ENCODE peak calls at places on chromosomes 6 and 20, in nine cellular contexts. N, B, S, X, U, F, V, R and Z are unnamed samples. For H3K4me1, the result is how much of the 10 kb centered on the place peaks cover.

GRCh38 chr20:45459606-45460005 is 9.9 kb upstream of the WFDC2 start:
- DNase-seq in N (no peak), B (no peak), S (no peak), X (no peak), U (no peak), F (no peak), V (no peak), R (no peak), Z (no peak)

GRCh38 chr20:43949741-43950618 is 35.3 kb downstream of the TOX2 start:
- DNase-seq in N (no peak), B (peak), S (peak), X (no peak), U (peak), F (no peak), V (peak), R (no peak), Z (peak)

GRCh38 chr6:41560440-41561192 is 14.4 kb downstream of the FOXP4 start:
- DNase-seq in N (no peak), B (peak), S (peak), X (peak), U (peak), F (no peak), V (peak), R (peak), Z (peak)

GRCh38 chr6:25010166-25010565 is 74.4 kb upstream of the RIPOR2 start:
- DNase-seq in N (no peak), B (no peak), S (no peak), X (no peak), U (no peak), F (no peak), V (no peak), R (no peak), Z (no peak)

GRCh38 chr20:46894579-46894958 is at the start of gene EYA2:
- DNase-seq in N (no peak), B (no peak), S (no peak), X (peak), U (peak), F (no peak), V (no peak), R (no peak), Z (no peak)

GRCh38 chr6:96923871-96924493 is 546 bp upstream of the KLHL32 start:
- DNase-seq in N (no peak), B (no peak), S (peak), X (peak), U (no peak), F (no peak), V (no peak), R (no peak), Z (peak)

GRCh38 chr6:157954150-157955117 is 27.2 kb upstream of the SYNJ2 start:
- DNase-seq in N (peak), B (no peak), S (no peak), X (no peak), U (no peak), F (no peak), V (no peak), R (peak), Z (peak)

GRCh38 chr6:28486988-28487742 is 28.4 kb downstream of the GPX6 start:
- DNase-seq in N (no peak), B (no peak), S (no peak), X (no peak), U (no peak), F (no peak), V (no peak), R (no peak), Z (no peak)

GRCh38 chr6:4025681-4026080 is 53.3 kb downstream of the FAM217A start:
- DNase-seq in N (no peak), B (no peak), S (no peak), X (no peak), U (no peak), F (no peak), V (no peak), R (no peak), Z (no peak)

GRCh38 chr6:4031442-4031841 is 47.5 kb downstream of the FAM217A start:
- DNase-seq in N (no peak), B (no peak), S (no peak), X (no peak), U (no peak), F (no peak), V (no peak), R (no peak), Z (no peak)

GRCh38 chr6:4030672-4031071 is 48.3 kb downstream of the FAM217A start:
- DNase-seq in N (no peak), B (no peak), S (no peak), X (no peak), U (no peak), F (no peak), V (no peak), R (no peak), Z (no peak)

GRCh38 chr6:4032475-4032874 is 46.5 kb downstream of the FAM217A start:
- DNase-seq in N (no peak), B (no peak), S (no peak), X (no peak), U (no peak), F (no peak), V (no peak), R (no peak), Z (no peak)

GRCh38 chr6:4028051-4028450 is 50.9 kb downstream of the FAM217A start:
- DNase-seq in N (no peak), B (no peak), S (no peak), X (no peak), U (no peak), F (no peak), V (no peak), R (no peak), Z (no peak)
- H3K4me1 ChIP-seq in N (under half), B (under half), S (under half), X (under half), U (half or more), F (under half), V (under half), R (under half), Z (under half)

GRCh38 chr6:35014341-35014740 is 125.3 kb downstream of the ANKS1A start:
- DNase-seq in N (no peak), B (no peak), S (no peak), X (no peak), U (no peak), F (no peak), V (no peak), R (no peak), Z (no peak)

GRCh38 chr6:35007016-35007415 is 118.0 kb downstream of the ANKS1A start:
- DNase-seq in N (no peak), B (no peak), S (no peak), X (no peak), U (no peak), F (no peak), V (no peak), R (no peak), Z (no peak)

GRCh38 chr6:35013701-35014100 is 124.6 kb downstream of the ANKS1A start:
- DNase-seq in N (no peak), B (no peak), S (no peak), X (no peak), U (no peak), F (no peak), V (no peak), R (no peak), Z (no peak)

GRCh38 chr6:35011096-35012041 is 122.3 kb downstream of the ANKS1A start:
- DNase-seq in N (no peak), B (no peak), S (no peak), X (no peak), U (no peak), F (no peak), V (no peak), R (no peak), Z (no peak)

GRCh38 chr6:35008858-35009257 is 119.8 kb downstream of the ANKS1A start:
- DNase-seq in N (no peak), B (no peak), S (no peak), X (no peak), U (no peak), F (no peak), V (no peak), R (no peak), Z (no peak)
- H3K27ac ChIP-seq in N (no peak), B (no peak), S (no peak), X (no peak), U (no peak), F (no peak), V (no peak), R (no peak), Z (no peak)

GRCh38 chr6:116101298-116101718 is 655 bp downstream of the NT5DC1 start:
- DNase-seq in N (no peak), B (no peak), S (no peak), X (no peak), U (no peak), F (no peak), V (no peak), R (no peak), Z (no peak)

GRCh38 chr6:116100419-116101297 is at the start of gene NT5DC1:
- DNase-seq in N (peak), B (peak), S (peak), X (peak), U (peak), F (peak), V (peak), R (peak), Z (peak)

GRCh38 chr6:116102856-116103255 is 2.2 kb downstream of the NT5DC1 start:
- DNase-seq in N (no peak), B (no peak), S (no peak), X (no peak), U (no peak), F (no peak), V (no peak), R (no peak), Z (no peak)

GRCh38 chr6:116099036-116099435 is 1.6 kb upstream of the NT5DC1 start:
- DNase-seq in N (no peak), B (no peak), S (no peak), X (no peak), U (no peak), F (no peak), V (no peak), R (no peak), Z (no peak)

GRCh38 chr6:116101790-116102189 is 1.1 kb downstream of the NT5DC1 start:
- DNase-seq in N (no peak), B (no peak), S (no peak), X (no peak), U (no peak), F (no peak), V (no peak), R (no peak), Z (no peak)
- H3K4me1 ChIP-seq in N (under half), B (under half), S (under half), X (under half), U (half or more), F (under half), V (under half), R (under half), Z (under half)

GRCh38 chr20:25277051-25277801 is 29.3 kb downstream of the PYGB start:
- DNase-seq in N (no peak), B (peak), S (no peak), X (no peak), U (peak), F (no peak), V (no peak), R (peak), Z (no peak)
- H3K27ac ChIP-seq in N (no peak), B (no peak), S (no peak), X (no peak), U (no peak), F (no peak), V (no peak), R (no peak), Z (no peak)

GRCh38 chr20:32330555-32330897 is 27.6 kb upstream of the ASXL1 start:
- DNase-seq in N (no peak), B (no peak), S (no peak), X (no peak), U (no peak), F (no peak), V (no peak), R (no peak), Z (no peak)

GRCh38 chr20:32336918-32337347 is 21.2 kb upstream of the ASXL1 start:
- DNase-seq in N (peak), B (no peak), S (peak), X (peak), U (no peak), F (no peak), V (peak), R (no peak), Z (no peak)

GRCh38 chr20:32332614-32333013 is 25.5 kb upstream of the ASXL1 start:
- DNase-seq in N (peak), B (no peak), S (no peak), X (no peak), U (no peak), F (no peak), V (no peak), R (peak), Z (peak)

GRCh38 chr20:32333181-32333987 is 24.7 kb upstream of the ASXL1 start:
- DNase-seq in N (no peak), B (no peak), S (peak), X (no peak), U (no peak), F (no peak), V (no peak), R (no peak), Z (no peak)

DNA sequence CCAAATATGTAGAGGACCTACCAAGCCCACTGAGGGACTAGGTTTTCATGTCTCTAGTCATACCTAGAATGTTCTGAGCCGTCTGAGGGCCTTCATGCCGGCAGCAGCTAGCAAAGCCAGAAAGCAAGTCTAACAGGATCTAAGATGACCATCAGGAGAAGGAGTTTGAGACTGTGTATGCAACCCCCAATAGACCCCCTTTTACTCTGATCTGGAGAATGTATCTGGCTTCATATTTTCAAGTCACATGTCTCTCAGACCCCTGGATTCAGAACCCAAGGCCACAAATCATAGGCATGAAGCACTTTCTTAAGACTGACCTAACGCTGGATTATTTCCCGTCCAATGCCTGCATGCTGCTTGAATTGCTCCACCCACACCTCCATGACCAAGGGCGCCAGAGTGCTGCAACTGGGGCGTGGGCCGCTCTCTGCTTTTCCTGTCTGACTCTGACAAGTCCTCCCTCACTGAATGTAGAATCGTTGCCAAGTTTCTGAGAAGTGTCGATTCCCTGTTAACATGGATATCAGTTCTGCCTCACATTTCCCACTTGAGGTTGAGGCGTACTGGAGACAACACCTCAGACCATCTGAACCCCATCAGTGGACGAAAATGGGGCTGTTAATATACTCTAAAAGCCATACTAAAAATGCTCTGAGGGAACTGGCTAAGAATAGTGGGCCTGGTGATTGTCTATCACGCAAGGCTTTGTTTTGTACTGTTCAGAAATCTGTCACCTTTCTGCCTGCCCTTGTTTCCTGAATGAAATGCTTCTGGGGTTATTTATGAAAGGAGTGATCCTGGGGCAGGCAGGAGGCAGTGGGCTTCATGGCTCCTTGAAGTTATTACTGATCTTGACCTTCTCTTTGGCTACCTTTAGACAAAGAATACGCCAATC is 23.9 kb upstream of the ASXL1 start:
- DNase-seq in N (no peak), B (peak), S (no peak), X (peak), U (peak), F (no peak), V (no peak), R (peak), Z (peak)
- H3K4me1 ChIP-seq in N (under half), B (under half), S (under half), X (under half), U (under half), F (under half), V (under half), R (half or more), Z (under half)

DNA sequence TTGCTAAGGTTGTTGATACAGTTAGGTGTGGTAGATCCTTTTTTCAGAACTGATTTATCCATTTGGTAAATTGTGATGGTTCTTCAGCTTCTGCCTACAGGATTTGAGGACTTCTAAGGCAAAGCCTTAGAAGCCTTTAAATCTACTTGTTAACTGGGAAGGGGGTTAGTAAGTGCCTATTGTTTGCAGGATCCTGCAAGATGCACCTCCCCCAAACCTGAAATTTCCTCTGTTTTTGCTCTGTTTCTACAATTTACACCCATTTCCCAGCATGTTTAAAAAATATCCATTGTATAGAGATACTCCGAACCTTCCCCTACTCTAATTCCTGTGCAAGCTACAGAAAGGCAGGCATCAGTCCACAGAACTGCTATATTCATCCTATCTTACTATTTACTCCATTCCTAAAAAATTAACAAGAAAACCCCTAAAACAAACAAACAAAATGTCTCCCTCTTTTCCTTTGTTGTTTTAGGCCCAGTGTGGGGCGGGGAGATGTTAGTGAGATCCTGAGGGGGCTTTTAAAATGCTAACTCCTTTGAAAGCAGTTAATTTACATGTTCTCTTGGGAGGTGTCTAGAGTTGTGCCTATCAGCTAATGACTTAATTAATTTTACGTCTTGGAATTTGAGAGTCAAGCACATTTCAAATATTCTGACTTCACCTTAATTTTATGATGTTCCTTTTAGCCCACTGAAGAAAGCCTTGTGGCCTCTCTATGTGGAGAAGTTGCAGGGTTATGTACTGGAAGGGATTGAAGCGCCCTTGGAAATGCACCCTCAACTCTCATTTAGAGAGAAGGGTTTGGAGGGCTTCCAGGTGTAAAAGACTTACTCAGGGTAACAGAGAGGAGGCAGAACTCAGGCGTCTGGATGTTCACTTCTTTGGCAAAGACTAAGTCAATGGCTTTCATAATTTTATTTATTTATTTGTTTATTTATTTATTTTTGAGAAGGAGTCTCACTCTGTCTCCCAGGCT is 4.7 kb downstream of the SASH1 start:
- DNase-seq in N (no peak), B (no peak), S (no peak), X (no peak), U (no peak), F (no peak), V (no peak), R (no peak), Z (no peak)
- H3K27ac ChIP-seq in N (no peak), B (peak), S (no peak), X (no peak), U (no peak), F (no peak), V (no peak), R (no peak), Z (no peak)

GRCh38 chr20:32789896-32790750 is 27.9 kb downstream of the DNMT3B start:
- DNase-seq in N (peak), B (peak), S (peak), X (peak), U (peak), F (no peak), V (peak), R (peak), Z (peak)
- H3K4me1 ChIP-seq in N (under half), B (under half), S (under half), X (under half), U (under half), F (under half), V (under half), R (under half), Z (under half)

GRCh38 chr6:52454556-52454955 is 34.4 kb downstream of the EFHC1 start:
- DNase-seq in N (no peak), B (no peak), S (no peak), X (no peak), U (no peak), F (peak), V (no peak), R (no peak), Z (peak)
- H3K27ac ChIP-seq in N (no peak), B (no peak), S (no peak), X (no peak), U (no peak), F (no peak), V (no peak), R (no peak), Z (no peak)